ENCODE peak calls at places on chromosomes 5 and 9, in four cellular contexts. Q, O, S and Y are unnamed samples.

GRCh38 chr5:122849746-122850145 is 4.3 kb downstream of the SNX24 start:
- DNase-seq in Q (no peak), O (no peak), S (no peak), Y (peak; percentile 63)

GRCh38 chr5:61019642-61020041 is 74.6 kb downstream of the NDUFAF2 start:
- DNase-seq in Q (no peak), O (no peak), S (no peak), Y (no peak)

GRCh38 chr9:20701058-20701457 is 17.0 kb downstream of the FOCAD start:
- DNase-seq in Q (no peak), O (no peak), S (no peak), Y (no peak)

GRCh38 chr5:73215891-73216610 is 43.1 kb downstream of the TMEM174 start:
- DNase-seq in Q (peak; percentile 87), O (peak; percentile 95), S (peak; percentile 89), Y (peak; percentile 87)

GRCh38 chr9:114235113-114235589 is 79.8 kb downstream of the COL27A1 start:
- DNase-seq in Q (no peak), O (no peak), S (no peak), Y (no peak)

GRCh38 chr5:55524816-55525215 is 9.9 kb downstream of the PLPP1 start:
- DNase-seq in Q (no peak), O (no peak), S (no peak), Y (no peak)

GRCh38 chr9:79617395-79617794 is 45.6 kb downstream of the TLE4 start:
- DNase-seq in Q (no peak), O (no peak), S (no peak), Y (no peak)

GRCh38 chr5:54194326-54194725 is 116.0 kb downstream of the ARL15 start:
- DNase-seq in Q (no peak), O (no peak), S (no peak), Y (no peak)

GRCh38 chr5:138763037-138763778 is 10.0 kb downstream of the CTNNA1 start:
- DNase-seq in Q (no peak), O (no peak), S (no peak), Y (no peak)

GRCh38 chr9:504921-505821 is 290.5 kb downstream of the DOCK8 start:
- DNase-seq in Q (peak; percentile 47), O (peak; percentile 75), S (peak; percentile 60), Y (no peak)

GRCh38 chr5:144467795-144468194 is 297.1 kb downstream of the KCTD16 start:
- DNase-seq in Q (peak; percentile 9), O (peak; percentile 87), S (peak; percentile 89), Y (peak; percentile 60)

GRCh38 chr5:38576971-38577684 is 20.7 kb upstream of the LIFR start:
- DNase-seq in Q (no peak), O (no peak), S (no peak), Y (no peak)

GRCh38 chr5:57324888-57325287 is 151.0 kb downstream of the GPBP1 start:
- DNase-seq in Q (no peak), O (peak; percentile 80), S (no peak), Y (no peak)

GRCh38 chr5:159103086-159103485 is 3.4 kb upstream of the EBF1 start:
- DNase-seq in Q (no peak), O (no peak), S (no peak), Y (no peak)

DNA sequence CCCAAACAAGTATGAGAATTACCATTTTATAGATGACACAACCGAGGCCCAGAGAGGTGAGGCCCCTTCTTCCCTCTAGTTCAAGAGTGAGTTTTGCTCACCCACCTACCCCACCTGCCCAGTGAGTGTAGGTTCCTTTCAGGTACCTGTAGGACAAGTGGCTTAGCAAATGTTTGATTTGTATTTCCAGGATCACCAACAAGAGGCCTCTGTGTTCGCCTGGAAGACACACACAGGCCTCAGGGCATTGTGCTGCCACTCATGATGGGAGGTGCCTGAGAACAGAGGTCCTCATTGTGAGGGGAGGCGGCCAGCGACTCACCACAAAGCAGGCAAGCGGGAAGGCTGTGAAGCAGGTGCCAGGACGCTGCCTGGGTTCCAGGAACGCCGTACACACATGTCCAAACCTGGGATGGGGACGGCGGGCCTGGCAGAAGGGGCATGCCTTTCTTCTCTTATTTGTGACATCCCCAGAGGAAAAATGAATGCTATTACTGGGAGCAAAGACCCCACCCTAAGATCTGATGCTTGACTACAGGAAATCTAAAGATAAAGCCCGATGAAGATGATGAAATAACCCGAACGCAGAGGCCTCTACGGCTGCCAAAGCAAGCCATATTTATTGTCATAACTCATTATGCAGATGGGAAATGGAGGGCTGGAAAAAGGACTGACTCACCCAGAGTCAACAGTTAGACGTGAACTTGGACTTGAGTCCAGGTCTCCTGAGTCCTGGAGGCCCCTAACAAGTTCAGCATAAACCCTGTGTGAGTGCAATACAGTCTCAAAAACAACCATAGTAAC is 60.2 kb upstream of the SLC25A51 start:
- DNase-seq in Q (peak; percentile 54), O (no peak), S (no peak), Y (peak; percentile 76)
- H3K4me1 ChIP-seq in Q (peaks cover 60% of the 10 kb centered on the region), O (no peaks in the 10 kb centered on the region), S (no peaks in the 10 kb centered on the region), Y (peaks cover 59% of the 10 kb centered on the region)

GRCh38 chr9:123355761-123356520 is at the start of gene CRB2:
- DNase-seq in Q (no peak), O (peak; percentile 91), S (peak; percentile 92), Y (peak; percentile 47)
- TF ChIP-seq CTCF in Q (no peak), O (peak; percentile 65), S (peak; percentile 42), Y (no peak)

GRCh38 chr9:112184211-112184610 is 9.1 kb upstream of the SUSD1 start:
- DNase-seq in Q (no peak), O (no peak), S (no peak), Y (no peak)

GRCh38 chr9:112175796-112176315 is 759 bp upstream of the SUSD1 start:
- DNase-seq in Q (no peak), O (peak; percentile 63), S (peak; percentile 62), Y (no peak)

GRCh38 chr9:112180387-112180881 is 5.3 kb upstream of the SUSD1 start:
- DNase-seq in Q (no peak), O (no peak), S (no peak), Y (peak; percentile 57)

GRCh38 chr9:112176410-112177010 is 1.4 kb upstream of the SUSD1 start:
- DNase-seq in Q (no peak), O (no peak), S (no peak), Y (peak; percentile 46)

GRCh38 chr9:112179816-112180215 is 4.7 kb upstream of the SUSD1 start:
- DNase-seq in Q (no peak), O (no peak), S (no peak), Y (no peak)
- H3K4me1 ChIP-seq in Q (peaks cover 39% of the 10 kb centered on the region), O (no peaks in the 10 kb centered on the region), S (peaks cover 10% of the 10 kb centered on the region), Y (peaks cover 56% of the 10 kb centered on the region)

DNA sequence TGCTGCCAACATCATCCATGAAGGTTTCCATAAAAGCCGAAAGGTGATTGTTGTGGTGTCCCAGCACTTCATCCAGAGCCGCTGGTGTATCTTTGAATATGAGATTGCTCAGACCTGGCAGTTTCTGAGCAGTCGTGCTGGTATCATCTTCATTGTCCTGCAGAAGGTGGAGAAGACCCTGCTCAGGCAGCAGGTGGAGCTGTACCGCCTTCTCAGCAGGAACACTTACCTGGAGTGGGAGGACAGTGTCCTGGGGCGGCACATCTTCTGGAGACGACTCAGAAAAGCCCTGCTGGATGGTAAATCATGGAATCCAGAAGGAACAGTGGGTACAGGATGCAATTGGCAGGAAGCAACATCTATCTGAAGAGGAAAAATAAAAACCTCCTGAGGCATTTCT is 10.1 kb downstream of the TLR4 start:
- DNase-seq in Q (no peak), O (peak; percentile 80), S (peak; percentile 19), Y (peak; percentile 36)
- TF ChIP-seq CTCF in Q (no peak), O (peak; percentile 80), S (peak; percentile 66), Y (no peak)

GRCh38 chr9:124268248-124268647 is 10.5 kb downstream of the NEK6 start:
- DNase-seq in Q (no peak), O (no peak), S (no peak), Y (no peak)
- H3K4me1 ChIP-seq in Q (peaks cover 52% of the 10 kb centered on the region), O (no peaks in the 10 kb centered on the region), S (peaks cover 3% of the 10 kb centered on the region), Y (peaks cover 6% of the 10 kb centered on the region)

GRCh38 chr9:131018621-131019020 is 9.6 kb downstream of the LAMC3 start:
- DNase-seq in Q (no peak), O (peak; percentile 79), S (peak; percentile 56), Y (peak; percentile 39)
- TF ChIP-seq CTCF in Q (no peak), O (peak; percentile 75), S (peak; percentile 63), Y (no peak)

DNA sequence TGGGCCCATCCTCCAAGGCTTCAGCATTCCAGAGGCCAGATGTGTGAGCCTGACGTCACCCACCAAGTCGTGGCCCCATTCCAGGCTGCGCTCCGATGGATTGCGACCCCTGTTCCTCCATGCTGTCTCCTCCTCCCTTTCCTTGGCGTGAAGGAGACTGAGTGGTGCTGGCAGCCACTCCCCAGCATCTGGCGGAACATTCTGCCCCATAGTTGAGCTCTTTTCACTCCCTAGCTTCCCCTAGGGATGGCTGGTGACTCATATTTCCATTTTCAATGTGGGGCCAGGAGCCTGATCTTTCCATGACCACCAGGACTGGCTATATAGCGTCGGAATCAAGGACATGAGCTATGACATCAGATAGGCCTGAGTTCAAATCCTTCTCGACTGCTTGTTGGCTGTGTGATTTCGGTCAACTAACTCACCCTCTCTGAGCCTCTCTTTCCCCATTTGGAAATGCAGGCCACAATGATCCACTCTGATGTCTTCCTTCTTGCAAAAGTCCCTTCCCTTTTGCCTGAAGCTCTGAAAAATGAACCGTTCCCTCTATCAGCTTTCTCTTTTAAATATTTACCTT is 24.5 kb upstream of the DUSP1 start:
- DNase-seq in Q (no peak), O (peak; percentile 68), S (peak; percentile 26), Y (no peak)
- H3K4me1 ChIP-seq in Q (peaks cover 58% of the 10 kb centered on the region), O (no peaks in the 10 kb centered on the region), S (peaks cover 8% of the 10 kb centered on the region), Y (peaks cover 12% of the 10 kb centered on the region)

DNA sequence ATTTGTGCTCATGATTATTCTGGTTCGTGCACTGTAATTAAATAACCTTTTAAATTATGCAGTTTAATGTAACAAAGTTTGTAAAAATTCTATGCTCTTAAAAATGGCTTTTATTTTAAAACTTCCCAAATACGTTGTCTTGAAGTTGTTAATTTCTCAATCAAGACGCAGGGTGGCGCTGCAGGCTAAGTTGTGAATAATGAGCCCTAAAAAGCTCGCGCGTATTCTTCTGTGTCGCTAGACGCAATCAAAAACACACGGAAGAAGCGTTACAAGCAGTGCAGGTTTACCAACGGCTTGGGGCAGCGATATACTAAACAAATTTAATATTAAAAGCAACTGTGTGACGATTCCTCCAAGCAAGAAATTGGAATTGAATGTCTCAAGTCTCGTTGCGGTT is at the start of gene PCDHB4:
- DNase-seq in Q (no peak), O (peak; percentile 81), S (peak; percentile 92), Y (no peak)
- TF ChIP-seq CTCF in Q (no peak), O (peak; percentile 85), S (peak; percentile 83), Y (no peak)

DNA sequence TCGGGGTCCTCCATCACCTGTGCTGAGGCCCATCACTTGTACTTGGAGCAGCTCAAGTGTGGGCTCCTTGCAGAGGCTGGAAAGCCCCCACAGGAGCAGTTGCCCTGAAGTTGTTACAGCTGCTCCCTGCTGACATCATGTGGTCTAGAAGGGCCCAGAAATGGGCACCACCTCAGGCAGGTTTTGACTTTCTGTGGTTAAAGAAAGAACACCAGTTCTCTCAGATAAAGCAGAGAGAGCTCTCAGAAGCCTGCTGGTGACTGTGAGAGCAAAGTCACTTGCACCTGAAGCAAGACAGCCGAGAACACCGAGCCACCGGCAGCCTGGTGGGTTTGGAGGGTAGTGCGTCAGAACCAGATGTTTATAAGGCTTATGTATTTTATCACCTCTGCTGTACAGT is 70.4 kb downstream of the MVB12B start:
- DNase-seq in Q (peak; percentile 10), O (no peak), S (no peak), Y (no peak)
- H3K4me1 ChIP-seq in Q (peaks cover 10% of the 10 kb centered on the region), O (peaks cover 3% of the 10 kb centered on the region), S (peaks cover 10% of the 10 kb centered on the region), Y (no peaks in the 10 kb centered on the region)